ENCODE peak calls at places on chromosomes 12 and 14, in seven cellular contexts. T is heart right ventricle, N is cardiac muscle cell, C is thyroid gland, U is H9, Z is sigmoid colon, H is endothelial cell of umbilical vein. O is an unnamed sample.

GRCh38 chr12:11967356-11968040 is 103.2 kb upstream of the BCL2L14 start:
- DNase-seq in T (no peak), N (no peak), C (no peak), U (no peak), Z (no peak), H (peak), O (no peak)

GRCh38 chr12:120483621-120484020 is 12.3 kb upstream of the DYNLL1 start:
- DNase-seq in T (no peak), N (no peak), C (no peak), U (no peak), Z (no peak), H (no peak), O (no peak)

GRCh38 chr14:61113561-61113960 is 132.5 kb downstream of the SLC38A6 start:
- DNase-seq in T (no peak), N (no peak), C (no peak), U (no peak), Z (no peak), H (no peak), O (no peak)

GRCh38 chr12:105960319-105961076 is 178.3 kb downstream of the NUAK1 start:
- DNase-seq in T (no peak), N (peak), C (peak), U (no peak), Z (no peak), H (peak), O (no peak)

GRCh38 chr12:123223241-123223668 is 9.7 kb downstream of the MPHOSPH9 start:
- DNase-seq in T (no peak), N (no peak), C (no peak), U (no peak), Z (no peak), H (no peak), O (peak)

GRCh38 chr12:3020399-3020798 is 56.8 kb upstream of the TSPAN9 start:
- DNase-seq in T (no peak), N (no peak), C (no peak), U (no peak), Z (no peak), H (no peak), O (no peak)

GRCh38 chr14:99119554-99119953 is 152.4 kb downstream of the BCL11B start:
- DNase-seq in T (no peak), N (no peak), C (no peak), U (peak), Z (no peak), H (no peak), O (no peak)

GRCh38 chr12:77062846-77063461 is 2.4 kb downstream of the E2F7 start:
- DNase-seq in T (peak), N (no peak), C (no peak), U (no peak), Z (no peak), H (peak), O (no peak)

GRCh38 chr14:20219033-20219432 is 4.5 kb upstream of the OR11H6 start:
- DNase-seq in T (no peak), N (no peak), C (no peak), U (no peak), Z (no peak), H (no peak), O (no peak)

GRCh38 chr12:60693019-60693626 is 1097.3 kb downstream of the SLC16A7 start:
- DNase-seq in T (no peak), N (no peak), C (no peak), U (no peak), Z (no peak), H (no peak), O (no peak)

GRCh38 chr14:43934102-43934501 is 573.0 kb downstream of the FSCB start:
- DNase-seq in T (no peak), N (no peak), C (no peak), U (no peak), Z (no peak), H (no peak), O (no peak)

GRCh38 chr12:3692616-3693365 is 60.1 kb downstream of the CRACR2A start:
- DNase-seq in T (no peak), N (no peak), C (no peak), U (no peak), Z (no peak), H (no peak), O (no peak)

GRCh38 chr12:76080729-76081415 is 3.6 kb downstream of the NAP1L1 start:
- DNase-seq in T (no peak), N (peak), C (no peak), U (no peak), Z (no peak), H (no peak), O (no peak)

GRCh38 chr12:19185262-19185929 is 55.9 kb downstream of the PLEKHA5 start:
- DNase-seq in T (no peak), N (no peak), C (no peak), U (no peak), Z (no peak), H (no peak), O (no peak)

GRCh38 chr14:91149462-91149861 is 35.6 kb downstream of the DGLUCY start:
- DNase-seq in T (peak), N (no peak), C (peak), U (no peak), Z (peak), H (peak), O (no peak)

GRCh38 chr12:3996322-3996721 is 123.1 kb upstream of the PARP11 start:
- DNase-seq in T (no peak), N (no peak), C (no peak), U (no peak), Z (no peak), H (no peak), O (no peak)

GRCh38 chr14:91400696-91401095 is 16.9 kb downstream of the CCDC88C start:
- DNase-seq in T (no peak), N (no peak), C (no peak), U (no peak), Z (no peak), H (peak), O (no peak)

GRCh38 chr14:33862261-33862802 is 88.5 kb downstream of the EGLN3 start:
- DNase-seq in T (no peak), N (no peak), C (no peak), U (no peak), Z (no peak), H (no peak), O (no peak)

GRCh38 chr12:96132819-96133218 is 61.4 kb upstream of the ELK3 start:
- DNase-seq in T (peak), N (no peak), C (no peak), U (no peak), Z (no peak), H (peak), O (no peak)

GRCh38 chr14:93156693-93157369 is 27.9 kb downstream of the MOAP1 start:
- DNase-seq in T (no peak), N (no peak), C (no peak), U (no peak), Z (no peak), H (no peak), O (no peak)

GRCh38 chr12:119235352-119235751 is 56.6 kb downstream of the HSPB8 start:
- DNase-seq in T (no peak), N (peak), C (no peak), U (peak), Z (no peak), H (no peak), O (no peak)

GRCh38 chr12:49244161-49244560 is 20.7 kb upstream of the TUBA1C start:
- DNase-seq in T (no peak), N (no peak), C (no peak), U (no peak), Z (no peak), H (no peak), O (no peak)

GRCh38 chr12:13559318-13559978 is 362.9 kb downstream of the EMP1 start:
- DNase-seq in T (no peak), N (no peak), C (no peak), U (no peak), Z (no peak), H (no peak), O (no peak)

GRCh38 chr14:23438130-23438893 is 2.9 kb upstream of the MYH7 start:
- DNase-seq in T (peak), N (peak), C (no peak), U (peak), Z (no peak), H (no peak), O (no peak)

GRCh38 chr14:23442721-23443356 is 7.4 kb upstream of the MYH7 start:
- DNase-seq in T (peak), N (peak), C (no peak), U (peak), Z (no peak), H (no peak), O (no peak)

GRCh38 chr14:23443411-23443812 is 8.0 kb upstream of the MYH7 start:
- DNase-seq in T (peak), N (peak), C (no peak), U (peak), Z (no peak), H (no peak), O (no peak)

GRCh38 chr14:23439107-23439835 is 3.8 kb upstream of the MYH7 start:
- DNase-seq in T (no peak), N (no peak), C (no peak), U (no peak), Z (no peak), H (no peak), O (no peak)

DNA sequence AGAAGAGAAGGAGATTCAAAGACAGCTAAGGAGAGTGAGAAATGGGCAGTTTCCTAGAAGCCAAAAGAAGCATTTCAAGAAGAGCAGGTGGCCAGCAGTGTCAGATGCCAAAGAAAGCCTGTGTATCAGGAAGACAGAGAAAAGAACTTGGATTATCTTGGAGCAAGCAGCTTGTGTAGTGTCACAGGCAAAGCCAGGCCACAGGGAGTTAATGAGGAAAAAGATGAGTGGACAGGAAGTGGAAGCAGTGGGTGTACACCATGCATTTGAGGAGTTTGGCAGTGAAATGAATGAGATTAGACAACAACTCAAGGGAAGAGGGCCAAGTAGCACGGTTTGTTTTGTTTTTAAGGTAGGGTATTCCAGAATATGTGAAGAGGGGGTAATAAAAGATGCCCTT is 5.6 kb upstream of the MYH7 start:
- DNase-seq in T (peak), N (no peak), C (no peak), U (no peak), Z (no peak), H (no peak), O (no peak)
- H3K27ac ChIP-seq in T (peak), N (peak), C (no peak), U (no peak), Z (no peak), H (no peak), O (no peak)

GRCh38 chr12:26473291-26473690 is 277.9 kb downstream of the SSPN start:
- DNase-seq in T (no peak), N (no peak), C (peak), U (no peak), Z (no peak), H (no peak), O (no peak)

GRCh38 chr12:26466709-26467108 is 271.3 kb downstream of the SSPN start:
- DNase-seq in T (no peak), N (no peak), C (no peak), U (no peak), Z (no peak), H (no peak), O (no peak)

GRCh38 chr12:26469801-26470200 is 274.4 kb downstream of the SSPN start:
- DNase-seq in T (no peak), N (no peak), C (no peak), U (no peak), Z (no peak), H (no peak), O (no peak)

GRCh38 chr12:26471560-26471959 is 276.2 kb downstream of the SSPN start:
- DNase-seq in T (no peak), N (no peak), C (no peak), U (no peak), Z (no peak), H (no peak), O (no peak)
- TF ChIP-seq CTCF in T (no peak), N (no peak), C (no peak), U (no peak), Z (no peak), H (no peak), O (no peak)

GRCh38 chr12:32478858-32479257 is 79.5 kb downstream of the FGD4 start:
- DNase-seq in T (no peak), N (no peak), C (no peak), U (no peak), Z (no peak), H (no peak), O (no peak)
- H3K27ac ChIP-seq in T (no peak), N (peak), C (no peak), U (no peak), Z (no peak), H (no peak), O (no peak)

GRCh38 chr12:90690120-90690519 is 264.9 kb downstream of the CCER1 start:
- DNase-seq in T (no peak), N (no peak), C (no peak), U (no peak), Z (no peak), H (no peak), O (no peak)

GRCh38 chr12:90695415-90695814 is 259.6 kb downstream of the CCER1 start:
- DNase-seq in T (no peak), N (no peak), C (no peak), U (no peak), Z (no peak), H (peak), O (no peak)
- TF ChIP-seq CTCF in T (peak), N (peak), C (no peak), U (no peak), Z (no peak), H (peak), O (no peak)

GRCh38 chr12:15691372-15691771 is 97.8 kb downstream of the EPS8 start:
- DNase-seq in T (no peak), N (no peak), C (no peak), U (no peak), Z (no peak), H (no peak), O (no peak)
- H3K27ac ChIP-seq in T (peak), N (no peak), C (no peak), U (no peak), Z (peak), H (no peak), O (no peak)

DNA sequence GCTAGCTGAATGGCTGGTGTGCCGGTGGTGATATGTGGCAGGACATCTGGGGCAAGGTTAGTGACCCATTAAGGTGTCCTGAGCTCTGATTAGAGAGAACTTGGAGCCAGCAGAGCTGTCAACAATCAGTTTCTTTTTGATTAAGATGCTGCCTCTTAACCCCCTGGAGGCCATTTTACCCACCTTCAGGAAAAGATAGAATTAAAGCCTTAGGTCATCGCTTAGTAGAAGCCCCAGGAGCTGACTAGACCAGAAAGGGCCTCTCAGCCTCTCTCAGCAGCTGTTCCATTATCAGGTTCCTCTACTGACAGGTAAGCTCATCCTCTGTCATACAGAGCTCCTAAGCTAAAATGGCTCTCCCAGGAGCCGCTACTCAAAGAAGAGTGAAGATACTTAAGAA is 339.0 kb downstream of the FUT8 start:
- DNase-seq in T (no peak), N (no peak), C (no peak), U (no peak), Z (no peak), H (no peak), O (no peak)
- TF ChIP-seq CTCF in T (no peak), N (no peak), C (no peak), U (peak), Z (no peak), H (no peak), O (no peak)

DNA sequence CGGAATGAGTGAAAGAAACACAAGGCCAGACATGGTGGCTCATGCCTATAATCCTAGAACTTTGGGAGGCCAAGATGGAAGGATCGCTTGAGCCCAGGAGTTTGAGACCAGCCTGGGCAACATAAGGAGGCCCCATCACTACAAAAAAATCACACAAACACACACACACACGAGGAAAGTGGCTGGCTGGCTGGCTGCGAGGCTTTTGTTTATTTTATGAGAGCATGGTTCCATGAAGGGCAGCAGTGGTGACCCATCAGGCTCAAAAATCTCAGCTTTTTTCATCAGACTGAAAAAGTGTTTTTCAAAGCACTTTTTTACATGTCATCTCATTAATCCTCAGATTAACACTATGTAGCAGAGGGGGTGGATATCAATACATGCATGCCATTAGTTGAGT is 27.7 kb downstream of the VDR start:
- DNase-seq in T (no peak), N (no peak), C (peak), U (no peak), Z (no peak), H (no peak), O (no peak)
- H3K27ac ChIP-seq in T (no peak), N (no peak), C (peak), U (no peak), Z (no peak), H (no peak), O (no peak)

DNA sequence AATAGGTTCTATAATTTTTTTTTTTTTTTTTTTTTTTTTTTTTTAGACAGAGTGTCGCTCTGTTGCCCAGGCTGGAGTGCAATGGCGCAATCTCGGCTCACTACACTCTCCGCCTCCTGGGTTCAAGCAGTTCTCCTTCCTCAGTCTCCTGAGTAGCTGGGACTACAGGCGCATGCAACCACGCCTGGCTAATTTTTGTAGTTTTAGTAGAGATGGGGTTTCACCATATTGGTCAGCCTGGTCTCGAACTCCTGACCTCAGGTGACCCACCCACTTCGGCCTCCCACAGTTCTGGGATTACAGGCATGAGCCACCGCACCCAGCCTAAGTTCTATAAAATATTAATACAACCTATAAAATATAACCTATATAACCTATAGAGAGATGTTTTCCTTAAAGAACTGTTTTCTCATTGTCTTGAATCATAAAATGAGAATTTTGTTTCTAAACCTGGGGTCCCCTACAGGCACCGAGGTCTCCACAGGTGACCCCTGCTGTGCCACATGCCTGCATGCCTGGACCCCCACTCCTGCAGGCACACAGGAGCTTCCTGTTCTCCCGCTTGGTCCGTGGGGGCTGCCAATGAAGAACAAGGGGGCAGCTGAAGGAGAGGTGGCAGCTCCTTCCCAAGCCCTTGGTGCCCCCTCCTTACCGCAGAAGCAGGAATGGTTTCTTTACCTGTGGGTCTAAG is 70.9 kb upstream of the ZFP36L1 start:
- DNase-seq in T (no peak), N (no peak), C (no peak), U (no peak), Z (no peak), H (no peak), O (no peak)
- TF ChIP-seq CTCF in T (no peak), N (no peak), C (no peak), U (no peak), Z (no peak), H (no peak), O (no peak)